ENCODE peak calls at places on chromosomes 11 and 22, in six cellular contexts. X, W, A, F, P and T are unnamed samples.

GRCh38 chr11:32154275-32154674 is 63.4 kb downstream of the RCN1 start:
- DNase-seq in X (peak), W (peak), A (peak), F (no peak), P (no peak), T (peak)

GRCh38 chr11:12229450-12230229 is 119.2 kb downstream of the MICAL2 start:
- DNase-seq in X (no peak), W (no peak), A (no peak), F (no peak), P (no peak), T (no peak)

GRCh38 chr11:44607987-44608386 is 42.5 kb downstream of the CD82 start:
- DNase-seq in X (no peak), W (peak), A (peak), F (no peak), P (no peak), T (peak)

GRCh38 chr11:100930185-100930778 is 199.3 kb downstream of the PGR start:
- DNase-seq in X (peak), W (peak), A (peak), F (no peak), P (no peak), T (peak)

GRCh38 chr11:12502041-12502440 is 124.7 kb downstream of the PARVA start:
- DNase-seq in X (peak), W (peak), A (peak), F (peak), P (no peak), T (no peak)

GRCh38 chr11:65898656-65899355 is 1.4 kb downstream of the FOSL1 start:
- DNase-seq in X (peak), W (no peak), A (peak), F (no peak), P (no peak), T (peak)

GRCh38 chr22:46031561-46031960 is 54.6 kb upstream of the WNT7B start:
- DNase-seq in X (no peak), W (no peak), A (no peak), F (no peak), P (no peak), T (no peak)

GRCh38 chr11:12182650-12183511 is 72.5 kb downstream of the MICAL2 start:
- DNase-seq in X (peak), W (peak), A (peak), F (peak), P (peak), T (peak)

GRCh38 chr11:36149538-36150242 is 139.5 kb downstream of the COMMD9 start:
- DNase-seq in X (peak), W (peak), A (peak), F (peak), P (peak), T (peak)

GRCh38 chr11:17443000-17443399 is 33.6 kb downstream of the ABCC8 start:
- DNase-seq in X (no peak), W (no peak), A (no peak), F (no peak), P (no peak), T (no peak)

GRCh38 chr11:74694136-74694535 is 37.1 kb downstream of the CHRDL2 start:
- DNase-seq in X (peak), W (peak), A (no peak), F (no peak), P (no peak), T (no peak)

GRCh38 chr11:114145166-114145695 is 85.7 kb downstream of the ZBTB16 start:
- DNase-seq in X (no peak), W (no peak), A (peak), F (no peak), P (no peak), T (no peak)

GRCh38 chr11:777288-778255 is at the start of gene GATD1:
- DNase-seq in X (peak), W (peak), A (peak), F (no peak), P (peak), T (peak)

GRCh38 chr11:115322553-115323203 is 181.5 kb downstream of the CADM1 start:
- DNase-seq in X (no peak), W (no peak), A (no peak), F (no peak), P (no peak), T (no peak)

GRCh38 chr11:12827929-12828812 is 153.9 kb downstream of the TEAD1 start:
- DNase-seq in X (peak), W (peak), A (peak), F (no peak), P (peak), T (peak)

GRCh38 chr11:120389693-120390584 is 53.7 kb downstream of the ARHGEF12 start:
- DNase-seq in X (no peak), W (no peak), A (no peak), F (no peak), P (no peak), T (no peak)
- H3K4me3 ChIP-seq in X (no peak), W (no peak), A (no peak), F (no peak), P (no peak), T (no peak)

GRCh38 chr11:68373810-68374501 is 61.6 kb downstream of the LRP5 start:
- DNase-seq in X (peak), W (peak), A (peak), F (no peak), P (peak), T (peak)
- H3K4me3 ChIP-seq in X (peak), W (no peak), A (no peak), F (no peak), P (no peak), T (no peak)

GRCh38 chr11:7414729-7415536 is 70.4 kb upstream of the OLFML1 start:
- DNase-seq in X (no peak), W (no peak), A (no peak), F (no peak), P (no peak), T (no peak)
- H3K4me3 ChIP-seq in X (no peak), W (no peak), A (no peak), F (no peak), P (no peak), T (no peak)

GRCh38 chr22:31488346-31488883 is 1.2 kb downstream of the EIF4ENIF1 start:
- DNase-seq in X (no peak), W (no peak), A (no peak), F (no peak), P (no peak), T (no peak)
- H3K4me3 ChIP-seq in X (peak), W (peak), A (peak), F (peak), P (no peak), T (peak)